ENCODE peak calls at places on chromosomes 3 and 15, in seven cellular contexts. One of them, this sample, is unnamed.

GRCh38 chr15:52050416-52050815 is 31.4 kb downstream of the MAPK6 start:
- DNase-seq in activated naive CD4-positive, alpha-beta T cell treated with anti-CD3 and anti-CD28 coated beads, Interleukin-2, amount 50 U/mL, for 16 hours: no peak
- DNase-seq in GM12891: no peak
- DNase-seq in CD8-positive, alpha-beta memory T cell: no peak
- DNase-seq in COR-L47: no peak
- DNase-seq in IMR-90: peak
- DNase-seq in heart right ventricle: no peak
- DNase-seq in this sample: no peak

GRCh38 chr3:46561511-46561910 is 4.6 kb downstream of the LRRC2 start:
- DNase-seq in activated naive CD4-positive, alpha-beta T cell treated with anti-CD3 and anti-CD28 coated beads, Interleukin-2, amount 50 U/mL, for 16 hours: no peak
- DNase-seq in GM12891: no peak
- DNase-seq in CD8-positive, alpha-beta memory T cell: no peak
- DNase-seq in COR-L47: no peak
- DNase-seq in IMR-90: no peak
- DNase-seq in heart right ventricle: peak
- DNase-seq in this sample: no peak

GRCh38 chr3:55380561-55380960 is 106.5 kb downstream of the WNT5A start:
- DNase-seq in activated naive CD4-positive, alpha-beta T cell treated with anti-CD3 and anti-CD28 coated beads, Interleukin-2, amount 50 U/mL, for 16 hours: no peak
- DNase-seq in GM12891: no peak
- DNase-seq in CD8-positive, alpha-beta memory T cell: no peak
- DNase-seq in COR-L47: no peak
- DNase-seq in IMR-90: no peak
- DNase-seq in heart right ventricle: no peak
- DNase-seq in this sample: no peak

GRCh38 chr3:171056528-171056927 is 30.0 kb upstream of the SLC2A2 start:
- DNase-seq in activated naive CD4-positive, alpha-beta T cell treated with anti-CD3 and anti-CD28 coated beads, Interleukin-2, amount 50 U/mL, for 16 hours: no peak
- DNase-seq in GM12891: no peak
- DNase-seq in CD8-positive, alpha-beta memory T cell: no peak
- DNase-seq in COR-L47: no peak
- DNase-seq in IMR-90: peak
- DNase-seq in heart right ventricle: no peak
- DNase-seq in this sample: no peak

GRCh38 chr15:93900476-93901400 is 330.6 kb upstream of the MCTP2 start:
- DNase-seq in activated naive CD4-positive, alpha-beta T cell treated with anti-CD3 and anti-CD28 coated beads, Interleukin-2, amount 50 U/mL, for 16 hours: no peak
- DNase-seq in GM12891: no peak
- DNase-seq in CD8-positive, alpha-beta memory T cell: no peak
- DNase-seq in COR-L47: no peak
- DNase-seq in IMR-90: no peak
- DNase-seq in heart right ventricle: no peak
- DNase-seq in this sample: no peak

GRCh38 chr3:60584250-60584649 is 667.0 kb downstream of the FHIT start:
- DNase-seq in activated naive CD4-positive, alpha-beta T cell treated with anti-CD3 and anti-CD28 coated beads, Interleukin-2, amount 50 U/mL, for 16 hours: no peak
- DNase-seq in GM12891: no peak
- DNase-seq in CD8-positive, alpha-beta memory T cell: no peak
- DNase-seq in COR-L47: no peak
- DNase-seq in IMR-90: peak
- DNase-seq in heart right ventricle: no peak
- DNase-seq in this sample: no peak

GRCh38 chr15:95742836-95743235 is 587.7 kb upstream of the NR2F2 start:
- DNase-seq in activated naive CD4-positive, alpha-beta T cell treated with anti-CD3 and anti-CD28 coated beads, Interleukin-2, amount 50 U/mL, for 16 hours: no peak
- DNase-seq in GM12891: no peak
- DNase-seq in CD8-positive, alpha-beta memory T cell: no peak
- DNase-seq in COR-L47: peak
- DNase-seq in IMR-90: no peak
- DNase-seq in heart right ventricle: no peak
- DNase-seq in this sample: no peak

GRCh38 chr15:58292761-58293175 is 139.0 kb upstream of the LIPC start:
- DNase-seq in activated naive CD4-positive, alpha-beta T cell treated with anti-CD3 and anti-CD28 coated beads, Interleukin-2, amount 50 U/mL, for 16 hours: no peak
- DNase-seq in GM12891: no peak
- DNase-seq in CD8-positive, alpha-beta memory T cell: no peak
- DNase-seq in COR-L47: no peak
- DNase-seq in IMR-90: peak
- DNase-seq in heart right ventricle: no peak
- DNase-seq in this sample: no peak

GRCh38 chr3:181510500-181510899 is 201.2 kb upstream of the SOX2 start:
- DNase-seq in activated naive CD4-positive, alpha-beta T cell treated with anti-CD3 and anti-CD28 coated beads, Interleukin-2, amount 50 U/mL, for 16 hours: no peak
- DNase-seq in GM12891: no peak
- DNase-seq in CD8-positive, alpha-beta memory T cell: no peak
- DNase-seq in COR-L47: no peak
- DNase-seq in IMR-90: no peak
- DNase-seq in heart right ventricle: no peak
- DNase-seq in this sample: no peak

GRCh38 chr3:25897019-25897418 is 107.1 kb downstream of the OXSM start:
- DNase-seq in activated naive CD4-positive, alpha-beta T cell treated with anti-CD3 and anti-CD28 coated beads, Interleukin-2, amount 50 U/mL, for 16 hours: no peak
- DNase-seq in GM12891: peak
- DNase-seq in CD8-positive, alpha-beta memory T cell: no peak
- DNase-seq in COR-L47: no peak
- DNase-seq in IMR-90: no peak
- DNase-seq in heart right ventricle: no peak
- DNase-seq in this sample: no peak

GRCh38 chr15:83092309-83092976 is 15.0 kb upstream of the TM6SF1 start:
- DNase-seq in activated naive CD4-positive, alpha-beta T cell treated with anti-CD3 and anti-CD28 coated beads, Interleukin-2, amount 50 U/mL, for 16 hours: no peak
- DNase-seq in GM12891: no peak
- DNase-seq in CD8-positive, alpha-beta memory T cell: no peak
- DNase-seq in COR-L47: no peak
- DNase-seq in IMR-90: peak
- DNase-seq in heart right ventricle: no peak
- DNase-seq in this sample: no peak

GRCh38 chr3:58999779-59000170 is 50.0 kb downstream of the CFAP20DC start:
- DNase-seq in activated naive CD4-positive, alpha-beta T cell treated with anti-CD3 and anti-CD28 coated beads, Interleukin-2, amount 50 U/mL, for 16 hours: no peak
- DNase-seq in GM12891: no peak
- DNase-seq in CD8-positive, alpha-beta memory T cell: no peak
- DNase-seq in COR-L47: no peak
- DNase-seq in IMR-90: peak
- DNase-seq in heart right ventricle: no peak
- DNase-seq in this sample: no peak

GRCh38 chr15:64883997-64884511 is 27.6 kb upstream of the ANKDD1A start:
- DNase-seq in activated naive CD4-positive, alpha-beta T cell treated with anti-CD3 and anti-CD28 coated beads, Interleukin-2, amount 50 U/mL, for 16 hours: peak
- DNase-seq in GM12891: no peak
- DNase-seq in CD8-positive, alpha-beta memory T cell: peak
- DNase-seq in COR-L47: peak
- DNase-seq in IMR-90: peak
- DNase-seq in heart right ventricle: peak
- DNase-seq in this sample: no peak

GRCh38 chr3:174891524-174892203 is 32.5 kb downstream of the NAALADL2 start:
- DNase-seq in activated naive CD4-positive, alpha-beta T cell treated with anti-CD3 and anti-CD28 coated beads, Interleukin-2, amount 50 U/mL, for 16 hours: no peak
- DNase-seq in GM12891: no peak
- DNase-seq in CD8-positive, alpha-beta memory T cell: no peak
- DNase-seq in COR-L47: no peak
- DNase-seq in IMR-90: peak
- DNase-seq in heart right ventricle: no peak
- DNase-seq in this sample: no peak

GRCh38 chr3:163983948-163984347 is 1094.3 kb downstream of the SI start:
- DNase-seq in activated naive CD4-positive, alpha-beta T cell treated with anti-CD3 and anti-CD28 coated beads, Interleukin-2, amount 50 U/mL, for 16 hours: no peak
- DNase-seq in GM12891: no peak
- DNase-seq in CD8-positive, alpha-beta memory T cell: no peak
- DNase-seq in COR-L47: no peak
- DNase-seq in IMR-90: no peak
- DNase-seq in heart right ventricle: no peak
- DNase-seq in this sample: no peak

GRCh38 chr3:129560269-129560787 is 17.4 kb downstream of the H1-8 start:
- DNase-seq in activated naive CD4-positive, alpha-beta T cell treated with anti-CD3 and anti-CD28 coated beads, Interleukin-2, amount 50 U/mL, for 16 hours: no peak
- DNase-seq in GM12891: no peak
- DNase-seq in CD8-positive, alpha-beta memory T cell: no peak
- DNase-seq in COR-L47: no peak
- DNase-seq in IMR-90: peak
- DNase-seq in heart right ventricle: peak
- DNase-seq in this sample: no peak

GRCh38 chr3:151130437-151130836 is 45.0 kb downstream of the MED12L start:
- DNase-seq in activated naive CD4-positive, alpha-beta T cell treated with anti-CD3 and anti-CD28 coated beads, Interleukin-2, amount 50 U/mL, for 16 hours: no peak
- DNase-seq in GM12891: no peak
- DNase-seq in CD8-positive, alpha-beta memory T cell: no peak
- DNase-seq in COR-L47: no peak
- DNase-seq in IMR-90: no peak
- DNase-seq in heart right ventricle: no peak
- DNase-seq in this sample: no peak

GRCh38 chr3:187686874-187687273 is 15.5 kb downstream of the RTP2 start:
- DNase-seq in activated naive CD4-positive, alpha-beta T cell treated with anti-CD3 and anti-CD28 coated beads, Interleukin-2, amount 50 U/mL, for 16 hours: no peak
- DNase-seq in GM12891: no peak
- DNase-seq in CD8-positive, alpha-beta memory T cell: no peak
- DNase-seq in COR-L47: no peak
- DNase-seq in IMR-90: no peak
- DNase-seq in heart right ventricle: no peak
- DNase-seq in this sample: no peak

GRCh38 chr3:126447456-126448106 is 28.1 kb downstream of the ZXDC start:
- DNase-seq in activated naive CD4-positive, alpha-beta T cell treated with anti-CD3 and anti-CD28 coated beads, Interleukin-2, amount 50 U/mL, for 16 hours: no peak
- DNase-seq in GM12891: no peak
- DNase-seq in CD8-positive, alpha-beta memory T cell: no peak
- DNase-seq in COR-L47: no peak
- DNase-seq in IMR-90: peak
- DNase-seq in heart right ventricle: no peak
- DNase-seq in this sample: no peak

GRCh38 chr3:66039590-66039887 is 821 bp upstream of the MAGI1 start:
- DNase-seq in activated naive CD4-positive, alpha-beta T cell treated with anti-CD3 and anti-CD28 coated beads, Interleukin-2, amount 50 U/mL, for 16 hours: no peak
- DNase-seq in GM12891: no peak
- DNase-seq in CD8-positive, alpha-beta memory T cell: no peak
- DNase-seq in COR-L47: no peak
- DNase-seq in IMR-90: no peak
- DNase-seq in heart right ventricle: peak
- DNase-seq in this sample: no peak

GRCh38 chr3:7800006-7800780 is 701.4 kb upstream of the LMCD1 start:
- DNase-seq in activated naive CD4-positive, alpha-beta T cell treated with anti-CD3 and anti-CD28 coated beads, Interleukin-2, amount 50 U/mL, for 16 hours: no peak
- DNase-seq in GM12891: no peak
- DNase-seq in CD8-positive, alpha-beta memory T cell: no peak
- DNase-seq in COR-L47: no peak
- DNase-seq in IMR-90: no peak
- DNase-seq in heart right ventricle: no peak
- DNase-seq in this sample: no peak

GRCh38 chr3:112671930-112672715 is 31.2 kb upstream of the CCDC80 start:
- DNase-seq in activated naive CD4-positive, alpha-beta T cell treated with anti-CD3 and anti-CD28 coated beads, Interleukin-2, amount 50 U/mL, for 16 hours: no peak
- DNase-seq in GM12891: no peak
- DNase-seq in CD8-positive, alpha-beta memory T cell: no peak
- DNase-seq in COR-L47: no peak
- DNase-seq in IMR-90: peak
- DNase-seq in heart right ventricle: no peak
- DNase-seq in this sample: no peak

GRCh38 chr3:56894912-56895431 is 93.2 kb upstream of the ARHGEF3 start:
- DNase-seq in activated naive CD4-positive, alpha-beta T cell treated with anti-CD3 and anti-CD28 coated beads, Interleukin-2, amount 50 U/mL, for 16 hours: no peak
- DNase-seq in GM12891: peak
- DNase-seq in CD8-positive, alpha-beta memory T cell: peak
- DNase-seq in COR-L47: no peak
- DNase-seq in IMR-90: peak
- DNase-seq in heart right ventricle: no peak
- DNase-seq in this sample: no peak

GRCh38 chr3:163315786-163316185 is 1762.5 kb downstream of the SI start:
- DNase-seq in activated naive CD4-positive, alpha-beta T cell treated with anti-CD3 and anti-CD28 coated beads, Interleukin-2, amount 50 U/mL, for 16 hours: no peak
- DNase-seq in GM12891: no peak
- DNase-seq in CD8-positive, alpha-beta memory T cell: no peak
- DNase-seq in COR-L47: no peak
- DNase-seq in IMR-90: no peak
- DNase-seq in heart right ventricle: no peak
- DNase-seq in this sample: no peak

GRCh38 chr3:5026046-5026362 is 46.8 kb downstream of the BHLHE40 start:
- DNase-seq in activated naive CD4-positive, alpha-beta T cell treated with anti-CD3 and anti-CD28 coated beads, Interleukin-2, amount 50 U/mL, for 16 hours: no peak
- DNase-seq in GM12891: no peak
- DNase-seq in CD8-positive, alpha-beta memory T cell: no peak
- DNase-seq in COR-L47: no peak
- DNase-seq in IMR-90: no peak
- DNase-seq in heart right ventricle: no peak
- DNase-seq in this sample: no peak

GRCh38 chr15:70281811-70282307 is 184.1 kb upstream of the TLE3 start:
- DNase-seq in activated naive CD4-positive, alpha-beta T cell treated with anti-CD3 and anti-CD28 coated beads, Interleukin-2, amount 50 U/mL, for 16 hours: no peak
- DNase-seq in GM12891: no peak
- DNase-seq in CD8-positive, alpha-beta memory T cell: no peak
- DNase-seq in COR-L47: no peak
- DNase-seq in IMR-90: peak
- DNase-seq in heart right ventricle: no peak
- DNase-seq in this sample: no peak

GRCh38 chr15:25173241-25174028 is 218.6 kb downstream of the SNRPN start:
- DNase-seq in activated naive CD4-positive, alpha-beta T cell treated with anti-CD3 and anti-CD28 coated beads, Interleukin-2, amount 50 U/mL, for 16 hours: peak
- DNase-seq in GM12891: no peak
- DNase-seq in CD8-positive, alpha-beta memory T cell: no peak
- DNase-seq in COR-L47: no peak
- DNase-seq in IMR-90: no peak
- DNase-seq in heart right ventricle: peak
- DNase-seq in this sample: peak

GRCh38 chr3:129415830-129416229 is 12.6 kb downstream of the EFCAB12 start:
- DNase-seq in activated naive CD4-positive, alpha-beta T cell treated with anti-CD3 and anti-CD28 coated beads, Interleukin-2, amount 50 U/mL, for 16 hours: no peak
- DNase-seq in GM12891: no peak
- DNase-seq in CD8-positive, alpha-beta memory T cell: no peak
- DNase-seq in COR-L47: no peak
- DNase-seq in IMR-90: no peak
- DNase-seq in heart right ventricle: no peak
- DNase-seq in this sample: no peak

GRCh38 chr3:118772036-118773030 is 262.3 kb downstream of the IGSF11 start:
- DNase-seq in activated naive CD4-positive, alpha-beta T cell treated with anti-CD3 and anti-CD28 coated beads, Interleukin-2, amount 50 U/mL, for 16 hours: no peak
- DNase-seq in GM12891: no peak
- DNase-seq in CD8-positive, alpha-beta memory T cell: no peak
- DNase-seq in COR-L47: peak
- DNase-seq in IMR-90: no peak
- DNase-seq in heart right ventricle: no peak
- DNase-seq in this sample: no peak

GRCh38 chr3:196169836-196170240 is 41.4 kb downstream of the ZDHHC19 start:
- DNase-seq in activated naive CD4-positive, alpha-beta T cell treated with anti-CD3 and anti-CD28 coated beads, Interleukin-2, amount 50 U/mL, for 16 hours: no peak
- DNase-seq in GM12891: no peak
- DNase-seq in CD8-positive, alpha-beta memory T cell: no peak
- DNase-seq in COR-L47: no peak
- DNase-seq in IMR-90: no peak
- DNase-seq in heart right ventricle: no peak
- DNase-seq in this sample: no peak

GRCh38 chr3:45958333-45958791 is 15.1 kb downstream of the CXCR6 start:
- DNase-seq in activated naive CD4-positive, alpha-beta T cell treated with anti-CD3 and anti-CD28 coated beads, Interleukin-2, amount 50 U/mL, for 16 hours: no peak
- DNase-seq in GM12891: no peak
- DNase-seq in CD8-positive, alpha-beta memory T cell: no peak
- DNase-seq in COR-L47: no peak
- DNase-seq in IMR-90: peak
- DNase-seq in heart right ventricle: no peak
- DNase-seq in this sample: no peak

GRCh38 chr15:70504988-70505387 is 258.4 kb downstream of the UACA start:
- DNase-seq in activated naive CD4-positive, alpha-beta T cell treated with anti-CD3 and anti-CD28 coated beads, Interleukin-2, amount 50 U/mL, for 16 hours: no peak
- DNase-seq in GM12891: no peak
- DNase-seq in CD8-positive, alpha-beta memory T cell: no peak
- DNase-seq in COR-L47: no peak
- DNase-seq in IMR-90: no peak
- DNase-seq in heart right ventricle: no peak
- DNase-seq in this sample: no peak

GRCh38 chr15:68387288-68388143 is 44.4 kb downstream of the ITGA11 start:
- DNase-seq in activated naive CD4-positive, alpha-beta T cell treated with anti-CD3 and anti-CD28 coated beads, Interleukin-2, amount 50 U/mL, for 16 hours: no peak
- DNase-seq in GM12891: no peak
- DNase-seq in CD8-positive, alpha-beta memory T cell: no peak
- DNase-seq in COR-L47: no peak
- DNase-seq in IMR-90: peak
- DNase-seq in heart right ventricle: no peak
- DNase-seq in this sample: no peak

This sample was measured in activated T-helper 2 cell treated with anti-CD3 and anti-CD28 coated beads, Interferon-gamma antibody, Interleukin-2, Interleukin-4, amounts not matched to agents 10 μg/mL and 5 μg/mL and 100 μg/mL, durations not matched to agents 14 hours and 24 hours and 36 hours.